ENCODE peak calls at places on chromosomes 12 and 14, in seven cellular contexts. D is neuronal stem cell, Q is mesendoderm, E is H1, U is mesenchymal stem cell, J is H9, B is trophoblast cell. N is an unnamed sample.

GRCh38 chr12:68423175-68423574 is 91.0 kb upstream of the MDM1 start:
- DNase-seq in D (no peak), Q (no peak), E (no peak), U (no peak), J (no peak), B (no peak), N (no peak)

GRCh38 chr12:101038289-101038871 is 171.7 kb downstream of the SLC5A8 start:
- DNase-seq in D (no peak), Q (no peak), E (no peak), U (peak), J (no peak), B (no peak), N (peak)

GRCh38 chr12:39587247-39587646 is 32.4 kb downstream of the ABCD2 start:
- DNase-seq in D (no peak), Q (no peak), E (no peak), U (peak), J (no peak), B (no peak), N (no peak)

GRCh38 chr12:62660763-62661162 is 194.1 kb downstream of the MON2 start:
- DNase-seq in D (no peak), Q (no peak), E (no peak), U (no peak), J (no peak), B (no peak), N (peak)

GRCh38 chr12:10363922-10364838 is 25.7 kb downstream of the KLRK1 start:
- DNase-seq in D (no peak), Q (peak), E (no peak), U (peak), J (no peak), B (peak), N (peak)

GRCh38 chr14:38255408-38255672 is 553 bp downstream of the CLEC14A start:
- DNase-seq in D (no peak), Q (no peak), E (peak), U (peak), J (no peak), B (no peak), N (no peak)

GRCh38 chr12:6607751-6608591 is 792 bp upstream of the CHD4 start:
- DNase-seq in D (no peak), Q (peak), E (no peak), U (peak), J (peak), B (peak), N (peak)

GRCh38 chr14:98840076-98840475 is 431.9 kb downstream of the BCL11B start:
- DNase-seq in D (no peak), Q (peak), E (no peak), U (no peak), J (peak), B (no peak), N (no peak)

GRCh38 chr14:61973981-61974380 is 211.8 kb downstream of the SNAPC1 start:
- DNase-seq in D (no peak), Q (no peak), E (no peak), U (peak), J (no peak), B (peak), N (peak)

GRCh38 chr12:65614259-65614658 is 210.0 kb upstream of the HMGA2 start:
- DNase-seq in D (no peak), Q (no peak), E (no peak), U (no peak), J (no peak), B (no peak), N (no peak)

GRCh38 chr12:99035776-99036175 is 390.7 kb downstream of the APAF1 start:
- DNase-seq in D (no peak), Q (no peak), E (no peak), U (no peak), J (no peak), B (no peak), N (no peak)

GRCh38 chr14:23481362-23481970 is 12.0 kb downstream of the NGDN start:
- DNase-seq in D (peak), Q (peak), E (peak), U (peak), J (no peak), B (no peak), N (peak)

GRCh38 chr12:69397978-69398377 is 38.4 kb downstream of the YEATS4 start:
- DNase-seq in D (no peak), Q (no peak), E (no peak), U (no peak), J (no peak), B (no peak), N (peak)

GRCh38 chr12:49138587-49138986 is 7.4 kb upstream of the TUBA1B start:
- DNase-seq in D (no peak), Q (peak), E (no peak), U (no peak), J (no peak), B (no peak), N (no peak)
- H3K4ac ChIP-seq in D (no peak), Q (no peak), E (no peak), U (no peak), J (no peak), B (no peak), N (no peak)

GRCh38 chr12:52413202-52413601 is 7.1 kb upstream of the KRT82 start:
- DNase-seq in D (no peak), Q (no peak), E (no peak), U (no peak), J (no peak), B (no peak), N (no peak)

GRCh38 chr12:52416788-52417187 is 10.7 kb upstream of the KRT82 start:
- DNase-seq in D (no peak), Q (no peak), E (no peak), U (no peak), J (no peak), B (no peak), N (no peak)

GRCh38 chr12:52413787-52414345 is 7.7 kb upstream of the KRT82 start:
- DNase-seq in D (no peak), Q (peak), E (peak), U (no peak), J (peak), B (no peak), N (no peak)

GRCh38 chr12:52415870-52416750 is 10.0 kb upstream of the KRT82 start:
- DNase-seq in D (no peak), Q (no peak), E (no peak), U (peak), J (no peak), B (peak), N (peak)

DNA sequence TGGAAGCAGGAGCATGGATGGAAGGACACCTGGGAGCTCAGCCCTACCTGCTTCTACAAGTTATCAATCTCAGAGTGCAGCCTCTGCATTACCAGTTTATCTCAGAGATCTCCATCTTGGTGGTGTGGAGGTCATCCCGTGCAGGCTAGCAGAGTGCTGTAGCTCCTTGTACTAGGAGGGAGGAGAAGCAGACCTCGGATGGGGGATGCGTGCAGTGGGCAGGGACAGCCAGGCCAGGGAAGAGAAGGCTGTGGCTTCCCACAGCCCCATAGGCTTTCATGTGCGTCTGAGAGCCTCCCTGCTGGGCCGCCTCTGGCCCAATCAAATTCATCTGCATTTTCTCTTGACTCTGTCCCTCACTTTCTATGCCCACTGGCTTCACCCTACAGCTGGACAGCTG is 8.8 kb upstream of the KRT82 start:
- DNase-seq in D (no peak), Q (no peak), E (no peak), U (no peak), J (no peak), B (no peak), N (no peak)
- H3K4ac ChIP-seq in D (no peak), Q (no peak), E (no peak), U (no peak), J (no peak), B (no peak), N (no peak)

GRCh38 chr12:19652391-19652790 is 213.1 kb downstream of the AEBP2 start:
- DNase-seq in D (no peak), Q (no peak), E (no peak), U (peak), J (no peak), B (no peak), N (peak)

GRCh38 chr12:19654630-19655384 is 215.5 kb downstream of the AEBP2 start:
- DNase-seq in D (no peak), Q (no peak), E (no peak), U (peak), J (no peak), B (no peak), N (peak)

GRCh38 chr12:19657401-19657800 is 218.1 kb downstream of the AEBP2 start:
- DNase-seq in D (no peak), Q (no peak), E (no peak), U (peak), J (no peak), B (no peak), N (peak)
- H3K4ac ChIP-seq in D (no peak), Q (no peak), E (no peak), U (no peak), J (no peak), B (no peak), N (peak)

DNA sequence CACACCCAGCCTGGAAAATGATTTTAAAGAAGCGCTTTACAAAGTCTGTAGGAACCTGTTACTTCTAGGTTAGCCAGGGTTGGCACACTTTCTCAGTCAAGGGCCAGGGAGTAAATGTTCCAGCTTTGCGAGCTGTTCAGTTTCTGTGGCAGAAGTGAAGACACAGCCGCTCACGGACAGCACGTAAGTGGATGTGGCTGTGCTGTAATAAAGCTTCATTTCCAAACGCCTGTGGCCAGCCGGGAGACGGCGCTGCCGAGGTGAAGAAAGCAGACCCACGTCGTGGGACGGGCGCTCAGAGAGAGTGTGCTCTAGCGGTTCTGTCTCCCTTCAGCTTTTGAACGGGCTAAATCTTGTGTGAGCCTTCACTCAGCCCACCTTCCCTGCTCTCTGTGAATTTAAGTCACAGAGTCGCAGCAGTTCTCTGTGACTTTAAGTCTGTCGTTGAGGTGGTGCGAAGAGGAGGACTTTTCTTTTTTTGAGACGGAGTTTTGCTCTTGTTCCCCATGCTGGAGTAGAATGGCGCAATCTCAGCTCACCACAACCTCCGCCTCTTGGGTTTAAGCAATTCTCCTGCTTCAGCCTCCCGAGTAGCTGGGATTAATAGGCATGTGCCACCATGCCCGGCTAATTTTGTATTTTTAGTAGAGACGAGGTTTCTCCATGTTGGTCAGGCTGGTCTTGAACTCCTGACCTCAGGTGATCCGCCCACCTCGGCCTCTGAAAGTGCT is 35.6 kb downstream of the EP400 start:
- DNase-seq in D (no peak), Q (no peak), E (peak), U (no peak), J (no peak), B (no peak), N (no peak)
- H3K4ac ChIP-seq in D (no peak), Q (no peak), E (no peak), U (no peak), J (no peak), B (no peak), N (no peak)

DNA sequence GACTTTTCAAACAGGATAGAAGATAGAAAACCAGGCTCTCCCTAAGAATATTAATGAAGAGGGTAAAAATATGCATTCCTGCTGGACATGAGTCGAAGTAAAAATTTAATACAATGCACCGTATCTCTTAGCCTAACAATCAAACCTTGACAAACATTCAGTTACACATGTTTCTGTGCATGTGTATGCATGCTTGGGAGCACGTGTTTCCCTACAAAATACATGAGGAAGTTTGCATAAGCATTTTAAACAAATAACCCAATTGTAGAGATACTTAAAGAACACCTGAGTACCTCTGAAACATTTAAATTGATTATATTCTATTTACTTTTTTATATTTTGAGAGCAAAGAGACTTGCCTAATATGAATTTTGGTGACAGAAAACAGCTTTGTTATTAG is 1763.7 kb upstream of the SEL1L start:
- DNase-seq in D (no peak), Q (no peak), E (no peak), U (no peak), J (no peak), B (no peak), N (no peak)
- H3K4ac ChIP-seq in D (no peak), Q (no peak), E (no peak), U (no peak), J (no peak), B (no peak), N (no peak)

GRCh38 chr12:85659754-85660530 is 176.3 kb downstream of the RASSF9 start:
- DNase-seq in D (no peak), Q (no peak), E (no peak), U (no peak), J (no peak), B (no peak), N (no peak)
- H3K4ac ChIP-seq in D (no peak), Q (no peak), E (no peak), U (no peak), J (no peak), B (no peak), N (no peak)

GRCh38 chr12:116384175-116384574 is 106.7 kb upstream of the MED13L start:
- DNase-seq in D (no peak), Q (no peak), E (no peak), U (no peak), J (no peak), B (no peak), N (no peak)
- H3K4ac ChIP-seq in D (no peak), Q (no peak), E (no peak), U (no peak), J (no peak), B (no peak), N (peak)

DNA sequence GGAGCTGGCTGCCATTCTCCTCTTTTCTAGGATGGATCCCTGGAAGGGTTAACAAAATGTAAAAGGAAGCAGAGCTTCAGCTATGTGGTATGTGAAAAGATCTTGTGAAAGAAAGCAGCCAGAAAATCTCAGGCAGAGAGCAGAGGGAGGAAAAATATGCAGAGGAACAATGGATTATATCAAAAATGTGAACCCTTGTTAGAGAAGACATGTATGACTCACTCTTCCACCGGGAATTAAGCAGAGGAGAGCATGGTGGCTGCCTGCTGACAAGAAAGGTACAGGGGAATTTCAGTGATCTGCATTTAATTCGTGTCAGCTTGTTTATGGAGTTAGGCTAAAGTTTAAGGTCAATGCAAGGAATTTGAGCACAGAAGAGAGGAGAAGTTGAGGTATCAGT is 46.3 kb downstream of the KCNA1 start:
- DNase-seq in D (no peak), Q (peak), E (no peak), U (no peak), J (no peak), B (no peak), N (no peak)
- H3K4ac ChIP-seq in D (no peak), Q (no peak), E (no peak), U (no peak), J (no peak), B (no peak), N (no peak)